ENCODE peak calls at places on chromosomes 11 and 22, in nine cellular contexts. One of them, this sample, is unnamed. For H3K36me3, the result is how much of the 10 kb centered on the place peaks cover.

GRCh38 chr11:2927493-2927800 is 1.8 kb downstream of the PHLDA2 start:
- DNase-seq in CD4-positive, CD25-positive, alpha-beta regulatory T cell: no peak
- DNase-seq in prostate gland: no peak
- DNase-seq in cardiac muscle cell: no peak
- DNase-seq in fibroblast of lung: no peak
- DNase-seq in GM23248: no peak
- DNase-seq in neural progenitor cell: no peak
- DNase-seq in endothelial cell of umbilical vein: no peak
- DNase-seq in OCI-LY7: no peak
- DNase-seq in this sample: no peak

GRCh38 chr11:7487360-7487759 is 2.1 kb downstream of the OLFML1 start:
- DNase-seq in GM23248: no peak
- DNase-seq in neural progenitor cell: no peak
- DNase-seq in endothelial cell of umbilical vein: no peak
- DNase-seq in prostate gland: no peak
- DNase-seq in cardiac muscle cell: no peak
- DNase-seq in OCI-LY7: no peak
- DNase-seq in CD4-positive, CD25-positive, alpha-beta regulatory T cell: no peak
- DNase-seq in fibroblast of lung: no peak
- DNase-seq in this sample: no peak

GRCh38 chr22:49368221-49368975 is 459.3 kb downstream of the BRD1 start:
- DNase-seq in endothelial cell of umbilical vein: no peak
- DNase-seq in CD4-positive, CD25-positive, alpha-beta regulatory T cell: no peak
- DNase-seq in cardiac muscle cell: no peak
- DNase-seq in fibroblast of lung: no peak
- DNase-seq in GM23248: no peak
- DNase-seq in prostate gland: no peak
- DNase-seq in OCI-LY7: no peak
- DNase-seq in neural progenitor cell: no peak
- DNase-seq in this sample: no peak

GRCh38 chr11:94897330-94897768 is 76.0 kb downstream of the CWC15 start:
- DNase-seq in endothelial cell of umbilical vein: peak
- DNase-seq in neural progenitor cell: peak
- DNase-seq in prostate gland: peak
- DNase-seq in GM23248: peak
- DNase-seq in OCI-LY7: peak
- DNase-seq in CD4-positive, CD25-positive, alpha-beta regulatory T cell: no peak
- DNase-seq in cardiac muscle cell: peak
- DNase-seq in fibroblast of lung: peak
- DNase-seq in this sample: peak

GRCh38 chr22:25395468-25395867 is 169.0 kb upstream of the GRK3 start:
- DNase-seq in GM23248: no peak
- DNase-seq in CD4-positive, CD25-positive, alpha-beta regulatory T cell: no peak
- DNase-seq in OCI-LY7: no peak
- DNase-seq in neural progenitor cell: no peak
- DNase-seq in prostate gland: no peak
- DNase-seq in cardiac muscle cell: no peak
- DNase-seq in fibroblast of lung: no peak
- DNase-seq in endothelial cell of umbilical vein: no peak
- DNase-seq in this sample: no peak

GRCh38 chr11:73059915-73060314 is 82.2 kb downstream of the FCHSD2 start:
- DNase-seq in GM23248: no peak
- DNase-seq in endothelial cell of umbilical vein: no peak
- DNase-seq in CD4-positive, CD25-positive, alpha-beta regulatory T cell: no peak
- DNase-seq in OCI-LY7: no peak
- DNase-seq in cardiac muscle cell: no peak
- DNase-seq in neural progenitor cell: no peak
- DNase-seq in fibroblast of lung: no peak
- DNase-seq in prostate gland: no peak
- DNase-seq in this sample: no peak

GRCh38 chr11:135004495-135004894 is 592.5 kb upstream of the B3GAT1 start:
- DNase-seq in prostate gland: no peak
- DNase-seq in fibroblast of lung: no peak
- DNase-seq in CD4-positive, CD25-positive, alpha-beta regulatory T cell: no peak
- DNase-seq in endothelial cell of umbilical vein: no peak
- DNase-seq in GM23248: no peak
- DNase-seq in neural progenitor cell: no peak
- DNase-seq in OCI-LY7: no peak
- DNase-seq in cardiac muscle cell: peak
- DNase-seq in this sample: no peak

GRCh38 chr11:127656266-127656879 is 655.8 kb upstream of the KIRREL3 start:
- DNase-seq in fibroblast of lung: peak
- DNase-seq in CD4-positive, CD25-positive, alpha-beta regulatory T cell: no peak
- DNase-seq in GM23248: peak
- DNase-seq in prostate gland: no peak
- DNase-seq in cardiac muscle cell: no peak
- DNase-seq in endothelial cell of umbilical vein: peak
- DNase-seq in OCI-LY7: no peak
- DNase-seq in neural progenitor cell: no peak
- DNase-seq in this sample: no peak

GRCh38 chr11:114208371-114208770 is 87.8 kb upstream of the NNMT start:
- DNase-seq in GM23248: no peak
- DNase-seq in fibroblast of lung: no peak
- DNase-seq in neural progenitor cell: no peak
- DNase-seq in CD4-positive, CD25-positive, alpha-beta regulatory T cell: peak
- DNase-seq in endothelial cell of umbilical vein: no peak
- DNase-seq in prostate gland: no peak
- DNase-seq in OCI-LY7: no peak
- DNase-seq in cardiac muscle cell: no peak
- DNase-seq in this sample: no peak

GRCh38 chr22:31093090-31093850 is 12.2 kb downstream of the SMTN start:
- DNase-seq in prostate gland: no peak
- DNase-seq in fibroblast of lung: no peak
- DNase-seq in neural progenitor cell: no peak
- DNase-seq in GM23248: no peak
- DNase-seq in endothelial cell of umbilical vein: no peak
- DNase-seq in cardiac muscle cell: no peak
- DNase-seq in CD4-positive, CD25-positive, alpha-beta regulatory T cell: no peak
- DNase-seq in OCI-LY7: no peak
- DNase-seq in this sample: no peak

GRCh38 chr11:37124384-37124783 is 526.3 kb upstream of the RAG2 start:
- DNase-seq in OCI-LY7: no peak
- DNase-seq in GM23248: no peak
- DNase-seq in neural progenitor cell: no peak
- DNase-seq in fibroblast of lung: peak
- DNase-seq in CD4-positive, CD25-positive, alpha-beta regulatory T cell: no peak
- DNase-seq in prostate gland: no peak
- DNase-seq in cardiac muscle cell: peak
- DNase-seq in endothelial cell of umbilical vein: no peak
- DNase-seq in this sample: no peak

GRCh38 chr11:44574620-44575287 is 9.3 kb downstream of the CD82 start:
- DNase-seq in OCI-LY7: peak
- DNase-seq in cardiac muscle cell: peak
- DNase-seq in prostate gland: peak
- DNase-seq in CD4-positive, CD25-positive, alpha-beta regulatory T cell: no peak
- DNase-seq in endothelial cell of umbilical vein: no peak
- DNase-seq in neural progenitor cell: no peak
- DNase-seq in GM23248: peak
- DNase-seq in fibroblast of lung: peak
- DNase-seq in this sample: no peak

GRCh38 chr11:61835663-61836024 is 7.5 kb downstream of the FADS2 start:
- DNase-seq in prostate gland: no peak
- DNase-seq in OCI-LY7: no peak
- DNase-seq in endothelial cell of umbilical vein: no peak
- DNase-seq in fibroblast of lung: no peak
- DNase-seq in CD4-positive, CD25-positive, alpha-beta regulatory T cell: no peak
- DNase-seq in neural progenitor cell: no peak
- DNase-seq in GM23248: no peak
- DNase-seq in cardiac muscle cell: no peak
- DNase-seq in this sample: no peak

GRCh38 chr11:20599424-20600346 is at the start of gene SLC6A5:
- DNase-seq in prostate gland: no peak
- DNase-seq in cardiac muscle cell: peak
- DNase-seq in endothelial cell of umbilical vein: peak
- DNase-seq in neural progenitor cell: peak
- DNase-seq in GM23248: peak
- DNase-seq in OCI-LY7: peak
- DNase-seq in CD4-positive, CD25-positive, alpha-beta regulatory T cell: no peak
- DNase-seq in fibroblast of lung: peak
- DNase-seq in this sample: no peak

GRCh38 chr11:133326849-133327248 is 205.5 kb downstream of the OPCML start:
- DNase-seq in fibroblast of lung: no peak
- DNase-seq in GM23248: no peak
- DNase-seq in CD4-positive, CD25-positive, alpha-beta regulatory T cell: no peak
- DNase-seq in OCI-LY7: no peak
- DNase-seq in prostate gland: no peak
- DNase-seq in neural progenitor cell: no peak
- DNase-seq in endothelial cell of umbilical vein: no peak
- DNase-seq in cardiac muscle cell: no peak
- DNase-seq in this sample: no peak

GRCh38 chr22:37757663-37758062 is 50.1 kb upstream of the GCAT start:
- DNase-seq in OCI-LY7: no peak
- DNase-seq in prostate gland: no peak
- DNase-seq in neural progenitor cell: no peak
- DNase-seq in GM23248: no peak
- DNase-seq in cardiac muscle cell: no peak
- DNase-seq in CD4-positive, CD25-positive, alpha-beta regulatory T cell: no peak
- DNase-seq in endothelial cell of umbilical vein: no peak
- DNase-seq in fibroblast of lung: no peak
- DNase-seq in this sample: no peak
- H3K36me3 ChIP-seq in OCI-LY7: under half
- H3K36me3 ChIP-seq in prostate gland: under half
- H3K36me3 ChIP-seq in neural progenitor cell: under half
- H3K36me3 ChIP-seq in GM23248: under half
- H3K36me3 ChIP-seq in cardiac muscle cell: under half
- H3K36me3 ChIP-seq in CD4-positive, CD25-positive, alpha-beta regulatory T cell: under half
- H3K36me3 ChIP-seq in endothelial cell of umbilical vein: under half
- H3K36me3 ChIP-seq in fibroblast of lung: under half
- H3K36me3 ChIP-seq in this sample: under half

DNA sequence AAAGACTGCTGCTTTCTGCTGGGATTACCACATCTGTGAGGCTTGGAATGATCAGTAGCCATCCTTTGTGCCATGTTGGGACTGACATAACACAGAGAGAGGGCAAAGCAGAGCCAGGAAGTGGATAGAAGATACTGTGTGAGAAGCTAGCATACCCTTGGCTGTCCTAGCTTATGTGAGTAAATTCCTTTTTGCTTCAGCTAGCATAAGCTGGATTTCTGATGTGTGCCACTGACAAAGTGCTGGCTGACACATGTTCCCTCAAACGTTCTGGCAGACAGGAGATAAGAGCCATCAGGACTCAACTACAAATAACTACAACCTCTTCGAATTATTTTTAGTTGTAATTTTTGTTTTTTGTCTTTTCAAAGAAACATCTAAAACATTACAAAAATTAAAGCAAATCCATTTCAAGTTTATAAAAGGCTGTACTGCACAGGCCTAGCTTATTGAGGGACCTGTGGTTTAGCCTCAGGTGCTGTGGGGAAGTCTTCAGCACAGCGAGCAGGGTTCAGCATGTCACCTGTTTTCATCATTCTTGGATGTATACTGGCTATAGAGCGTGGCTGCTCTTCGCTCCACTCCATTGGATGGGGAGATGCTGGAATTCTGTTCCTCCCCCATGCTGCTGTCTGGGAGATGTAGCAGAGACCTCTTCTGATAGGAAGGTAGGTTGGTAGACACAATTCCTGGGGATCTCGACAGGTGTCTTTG is 120.9 kb downstream of the SWAP70 start:
- DNase-seq in neural progenitor cell: no peak
- DNase-seq in OCI-LY7: no peak
- DNase-seq in CD4-positive, CD25-positive, alpha-beta regulatory T cell: no peak
- DNase-seq in endothelial cell of umbilical vein: no peak
- DNase-seq in fibroblast of lung: no peak
- DNase-seq in cardiac muscle cell: peak
- DNase-seq in prostate gland: no peak
- DNase-seq in GM23248: no peak
- DNase-seq in this sample: no peak
- H3K36me3 ChIP-seq in neural progenitor cell: under half
- H3K36me3 ChIP-seq in OCI-LY7: under half
- H3K36me3 ChIP-seq in CD4-positive, CD25-positive, alpha-beta regulatory T cell: under half
- H3K36me3 ChIP-seq in endothelial cell of umbilical vein: under half
- H3K36me3 ChIP-seq in fibroblast of lung: under half
- H3K36me3 ChIP-seq in cardiac muscle cell: under half
- H3K36me3 ChIP-seq in prostate gland: under half
- H3K36me3 ChIP-seq in GM23248: under half
- H3K36me3 ChIP-seq in this sample: under half

GRCh38 chr11:68709064-68709463 is 24.7 kb downstream of the GAL start:
- DNase-seq in cardiac muscle cell: no peak
- DNase-seq in neural progenitor cell: no peak
- DNase-seq in prostate gland: no peak
- DNase-seq in fibroblast of lung: no peak
- DNase-seq in CD4-positive, CD25-positive, alpha-beta regulatory T cell: no peak
- DNase-seq in endothelial cell of umbilical vein: no peak
- DNase-seq in OCI-LY7: no peak
- DNase-seq in GM23248: no peak
- DNase-seq in this sample: no peak
- H3K36me3 ChIP-seq in cardiac muscle cell: under half
- H3K36me3 ChIP-seq in neural progenitor cell: under half
- H3K36me3 ChIP-seq in prostate gland: under half
- H3K36me3 ChIP-seq in fibroblast of lung: under half
- H3K36me3 ChIP-seq in CD4-positive, CD25-positive, alpha-beta regulatory T cell: under half
- H3K36me3 ChIP-seq in endothelial cell of umbilical vein: under half
- H3K36me3 ChIP-seq in OCI-LY7: under half
- H3K36me3 ChIP-seq in GM23248: under half
- H3K36me3 ChIP-seq in this sample: under half

GRCh38 chr11:108032800-108033199 is 24.1 kb downstream of the CUL5 start:
- DNase-seq in GM23248: no peak
- DNase-seq in OCI-LY7: no peak
- DNase-seq in cardiac muscle cell: no peak
- DNase-seq in neural progenitor cell: no peak
- DNase-seq in endothelial cell of umbilical vein: no peak
- DNase-seq in prostate gland: no peak
- DNase-seq in fibroblast of lung: no peak
- DNase-seq in CD4-positive, CD25-positive, alpha-beta regulatory T cell: no peak
- DNase-seq in this sample: no peak

GRCh38 chr11:108037211-108037610 is 28.5 kb downstream of the CUL5 start:
- DNase-seq in GM23248: no peak
- DNase-seq in neural progenitor cell: no peak
- DNase-seq in OCI-LY7: no peak
- DNase-seq in fibroblast of lung: no peak
- DNase-seq in endothelial cell of umbilical vein: no peak
- DNase-seq in prostate gland: no peak
- DNase-seq in cardiac muscle cell: no peak
- DNase-seq in CD4-positive, CD25-positive, alpha-beta regulatory T cell: no peak
- DNase-seq in this sample: no peak

GRCh38 chr11:108035690-108036089 is 27.0 kb downstream of the CUL5 start:
- DNase-seq in cardiac muscle cell: no peak
- DNase-seq in GM23248: no peak
- DNase-seq in fibroblast of lung: peak
- DNase-seq in prostate gland: no peak
- DNase-seq in endothelial cell of umbilical vein: no peak
- DNase-seq in neural progenitor cell: no peak
- DNase-seq in OCI-LY7: no peak
- DNase-seq in CD4-positive, CD25-positive, alpha-beta regulatory T cell: no peak
- DNase-seq in this sample: no peak

GRCh38 chr11:108034034-108034433 is 25.3 kb downstream of the CUL5 start:
- DNase-seq in OCI-LY7: no peak
- DNase-seq in cardiac muscle cell: no peak
- DNase-seq in fibroblast of lung: no peak
- DNase-seq in GM23248: no peak
- DNase-seq in CD4-positive, CD25-positive, alpha-beta regulatory T cell: no peak
- DNase-seq in neural progenitor cell: no peak
- DNase-seq in prostate gland: no peak
- DNase-seq in endothelial cell of umbilical vein: no peak
- DNase-seq in this sample: no peak

DNA sequence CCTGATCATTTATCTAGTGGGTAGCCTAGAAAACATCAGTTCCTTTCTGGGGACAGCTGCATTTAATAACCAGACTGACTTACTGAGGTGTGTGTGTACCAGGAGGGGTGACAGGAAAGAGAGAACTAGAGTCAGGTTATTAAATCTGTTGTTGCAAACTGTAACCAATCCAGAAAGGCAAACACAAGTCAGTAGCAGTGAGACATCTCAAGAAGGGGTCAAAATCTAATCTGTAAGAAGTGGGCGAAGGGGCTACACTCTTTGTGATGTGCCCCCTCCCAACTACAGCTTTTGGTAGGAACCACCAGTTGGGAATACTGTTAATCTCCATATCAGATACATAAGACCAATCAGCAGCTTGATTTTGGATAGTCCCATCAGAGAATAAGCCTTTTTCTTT is 26.3 kb downstream of the CUL5 start:
- DNase-seq in cardiac muscle cell: no peak
- DNase-seq in prostate gland: no peak
- DNase-seq in fibroblast of lung: no peak
- DNase-seq in GM23248: no peak
- DNase-seq in neural progenitor cell: no peak
- DNase-seq in CD4-positive, CD25-positive, alpha-beta regulatory T cell: no peak
- DNase-seq in endothelial cell of umbilical vein: no peak
- DNase-seq in OCI-LY7: no peak
- DNase-seq in this sample: no peak
- H3K36me3 ChIP-seq in cardiac muscle cell: under half
- H3K36me3 ChIP-seq in prostate gland: under half
- H3K36me3 ChIP-seq in fibroblast of lung: under half
- H3K36me3 ChIP-seq in GM23248: under half
- H3K36me3 ChIP-seq in neural progenitor cell: under half
- H3K36me3 ChIP-seq in CD4-positive, CD25-positive, alpha-beta regulatory T cell: half or more
- H3K36me3 ChIP-seq in endothelial cell of umbilical vein: under half
- H3K36me3 ChIP-seq in OCI-LY7: half or more
- H3K36me3 ChIP-seq in this sample: under half

This sample was measured in pancreas.